ENCODE peak calls at places on chromosomes 1 and 21, in ten cellular contexts. B, E, V, L, W, T, U, K, S and Q are unnamed samples.

GRCh38 chr21:37342046-37342632 is 24.4 kb upstream of the DYRK1A start:
- DNase-seq in V (no peak), S (no peak), U (no peak), B (no peak), W (no peak), L (no peak), T (no peak), E (no peak), K (no peak), Q (no peak)

GRCh38 chr1:10204003-10204642 is 6.2 kb upstream of the KIF1B start:
- DNase-seq in E (no peak), B (no peak), S (no peak), W (no peak), L (no peak), K (no peak), V (no peak), T (no peak), U (no peak), Q (no peak)

GRCh38 chr1:208475951-208476824 is 232.0 kb upstream of the PLXNA2 start:
- DNase-seq in B (no peak), K (no peak), L (peak; percentile 33), W (no peak), T (peak; percentile 21), E (no peak), U (no peak), S (no peak), V (no peak), Q (no peak)

GRCh38 chr1:74463301-74463988 is 49.0 kb downstream of the LRRC53 start:
- DNase-seq in B (peak; percentile 65), L (no peak), K (no peak), E (no peak), S (no peak), U (no peak), V (no peak), T (peak; percentile 21), W (no peak), Q (no peak)

GRCh38 chr1:161200992-161201827 is 957 bp upstream of the NDUFS2 start:
- DNase-seq in E (no peak), V (no peak), U (no peak), L (peak; percentile 80), T (no peak), K (no peak), S (no peak), B (peak; percentile 69), W (no peak), Q (no peak)

GRCh38 chr1:20290624-20291597 is at the start of gene VWA5B1:
- DNase-seq in V (no peak), B (no peak), W (no peak), K (no peak), T (peak; percentile 36), U (no peak), E (no peak), L (no peak), S (no peak), Q (no peak)

GRCh38 chr1:33997127-33998047 is 133.5 kb downstream of the HMGB4 start:
- DNase-seq in V (no peak), L (no peak), T (no peak), B (no peak), K (no peak), W (no peak), E (no peak), S (no peak), U (no peak), Q (no peak)

GRCh38 chr1:203640723-203641523 is 14.3 kb downstream of the ATP2B4 start:
- DNase-seq in S (no peak), T (no peak), B (no peak), U (peak; percentile 97), K (no peak), W (no peak), E (no peak), L (no peak), V (no peak), Q (no peak)

GRCh38 chr1:53376742-53377437 is 49.0 kb upstream of the LRP8 start:
- DNase-seq in S (no peak), E (no peak), U (no peak), B (no peak), L (no peak), K (peak; percentile 4), V (peak; percentile 7), T (no peak), W (no peak), Q (no peak)